ENCODE peak calls at places on chromosomes 1 and 21, in five cellular contexts. V is ovary, U is K562, C is A549, F is tibial nerve. D is an unnamed sample.

GRCh38 chr1:79617777-79618176 is 611.2 kb upstream of the ADGRL4 start:
- DNase-seq in U (peak; percentile 9), V (no peak), F (no peak), C (no peak), D (no peak)

GRCh38 chr1:23904748-23905357 is 8.3 kb downstream of the CNR2 start:
- DNase-seq in C (no peak), F (no peak), U (no peak), V (no peak), D (no peak)

GRCh38 chr1:80047791-80048190 is 1041.3 kb upstream of the ADGRL4 start:
- DNase-seq in F (no peak), U (no peak), V (no peak), C (no peak), D (no peak)

GRCh38 chr1:145962157-145963102 is 1.9 kb downstream of the ANKRD34A start:
- DNase-seq in C (no peak), V (peak; percentile 79), U (peak; percentile 83), F (no peak), D (peak; percentile 85)

GRCh38 chr21:36587388-36587787 is 107.5 kb upstream of the CLDN14 start:
- DNase-seq in U (no peak), F (no peak), V (no peak), C (peak; percentile 4), D (no peak)

GRCh38 chr1:19882111-19883071 is at the start of gene OTUD3:
- DNase-seq in U (peak; percentile 99), C (peak; percentile 88), V (peak; percentile 95), F (peak; percentile 84), D (peak; percentile 97)

GRCh38 chr1:95388041-95388440 is 154.0 kb downstream of the RWDD3 start:
- DNase-seq in C (no peak), V (no peak), F (no peak), U (no peak), D (no peak)

GRCh38 chr1:210882414-210883221 is 251.3 kb downstream of the KCNH1 start:
- DNase-seq in V (no peak), U (no peak), F (no peak), C (peak; percentile 8), D (no peak)

GRCh38 chr1:41861509-41862410 is 57.0 kb downstream of the HIVEP3 start:
- DNase-seq in F (no peak), C (no peak), U (no peak), V (no peak), D (no peak)

GRCh38 chr1:6962956-6963915 is 178.0 kb downstream of the CAMTA1 start:
- DNase-seq in F (peak; percentile 31), C (peak; percentile 86), V (peak; percentile 71), U (peak; percentile 96), D (peak; percentile 71)

GRCh38 chr21:45994738-45995685 is 13.4 kb downstream of the COL6A1 start:
- DNase-seq in F (peak; percentile 11), C (no peak), U (no peak), V (peak; percentile 43), D (peak; percentile 69)

GRCh38 chr1:19762175-19762779 is 37.4 kb downstream of the TMCO4 start:
- DNase-seq in U (peak; percentile 87), C (peak; percentile 67), V (peak; percentile 58), F (no peak), D (no peak)

GRCh38 chr1:9922342-9922741 is 12.3 kb upstream of the CTNNBIP1 start:
- DNase-seq in F (no peak), V (no peak), U (peak; percentile 8), C (no peak), D (no peak)

GRCh38 chr1:111191496-111191895 is 8.9 kb downstream of the DENND2D start:
- DNase-seq in V (no peak), C (no peak), F (no peak), U (no peak), D (no peak)

GRCh38 chr21:27275294-27275927 is 308.5 kb upstream of the ADAMTS5 start:
- DNase-seq in V (no peak), C (no peak), U (no peak), F (no peak), D (no peak)

GRCh38 chr1:1428174-1428573 is 7.1 kb upstream of the ANKRD65 start:
- DNase-seq in V (no peak), F (no peak), C (no peak), U (no peak), D (no peak)

GRCh38 chr1:53077599-53077965 is 15.6 kb downstream of the PODN start:
- DNase-seq in C (no peak), U (no peak), F (no peak), V (peak; percentile 39), D (no peak)

GRCh38 chr1:39852214-39852791 is 31.0 kb downstream of the TRIT1 start:
- DNase-seq in U (no peak), F (no peak), C (no peak), V (no peak), D (no peak)

GRCh38 chr1:13801711-13802486 is 101.9 kb downstream of the PRDM2 start:
- DNase-seq in U (peak; percentile 45), F (no peak), V (no peak), C (no peak), D (no peak)

GRCh38 chr1:46153732-46154131 is 21.2 kb upstream of the TSPAN1 start:
- DNase-seq in U (no peak), V (no peak), C (no peak), F (no peak), D (no peak)

GRCh38 chr1:204438628-204439027 is 27.0 kb upstream of the PPP1R15B start:
- DNase-seq in C (peak; percentile 52), F (no peak), V (no peak), U (no peak), D (peak; percentile 93)

GRCh38 chr1:3481836-3482589 is 27.5 kb downstream of the ARHGEF16 start:
- DNase-seq in C (peak; percentile 76), F (no peak), V (no peak), U (no peak), D (no peak)

GRCh38 chr1:160032165-160032827 is 506 bp upstream of the PIGM start:
- DNase-seq in V (no peak), C (peak; percentile 55), F (no peak), U (peak; percentile 20), D (no peak)

GRCh38 chr1:65229201-65229600 is 80.1 kb upstream of the DNAJC6 start:
- DNase-seq in V (no peak), U (no peak), F (no peak), C (no peak), D (no peak)

GRCh38 chr1:39781349-39781715 is 7.3 kb downstream of the BMP8B start:
- DNase-seq in U (no peak), F (no peak), V (no peak), C (no peak), D (no peak)

DNA sequence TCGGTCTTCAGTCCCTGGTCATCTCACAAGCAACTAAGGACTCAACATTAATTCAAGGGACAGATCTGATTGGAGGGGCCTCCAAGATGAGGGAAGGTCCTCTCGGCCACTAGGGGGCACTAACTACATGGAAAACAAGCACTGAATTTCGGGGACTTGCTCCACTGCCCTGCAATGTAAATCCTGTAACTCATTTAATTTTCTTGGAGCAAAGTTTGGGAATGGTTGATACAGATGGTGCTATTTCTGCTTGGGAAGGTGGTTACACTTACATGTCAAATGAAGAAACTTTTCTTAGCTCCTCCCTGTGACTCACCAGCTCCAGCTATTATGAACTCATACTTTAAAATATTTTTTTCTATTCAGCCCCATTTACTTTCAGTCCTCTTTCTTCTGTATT is 97.4 kb upstream of the KCNJ15 start:
- DNase-seq in V (peak; percentile 59), F (peak; percentile 24), C (no peak), U (peak; percentile 86), D (no peak)
- TF ChIP-seq CTCF in V (peak; percentile 63), F (peak; percentile 60), C (peak; percentile 49), U (peak; percentile 77), D (no peak)

GRCh38 chr1:96387785-96388184 is 333.8 kb upstream of the PTBP2 start:
- DNase-seq in F (no peak), V (no peak), C (no peak), U (no peak), D (no peak)

GRCh38 chr1:96384611-96385010 is 337.0 kb upstream of the PTBP2 start:
- DNase-seq in C (no peak), F (no peak), U (no peak), V (no peak), D (no peak)

GRCh38 chr1:96388421-96389310 is 332.9 kb upstream of the PTBP2 start:
- DNase-seq in V (no peak), C (no peak), U (no peak), F (no peak), D (no peak)
- TF ChIP-seq POLR2A in V (no peak), C (no peak), U (no peak), F (no peak), D (no peak)

GRCh38 chr1:193181526-193181925 is 4.9 kb downstream of the B3GALT2 start:
- DNase-seq in V (no peak), C (no peak), F (no peak), U (no peak), D (no peak)
- TF ChIP-seq EP300 in V (no peak), C (no peak), F (no peak), U (no peak), D (no peak)

GRCh38 chr1:197984273-197984672 is 67.1 kb downstream of the LHX9 start:
- DNase-seq in V (no peak), U (no peak), F (no peak), C (no peak), D (no peak)

GRCh38 chr1:197994907-197995407 is 77.8 kb downstream of the LHX9 start:
- DNase-seq in V (no peak), F (no peak), C (peak; percentile 31), U (no peak), D (no peak)

GRCh38 chr1:197985340-197985739 is 68.2 kb downstream of the LHX9 start:
- DNase-seq in U (no peak), V (no peak), F (no peak), C (no peak), D (no peak)

GRCh38 chr1:197986817-197987216 is 69.6 kb downstream of the LHX9 start:
- DNase-seq in U (no peak), F (no peak), C (no peak), V (no peak), D (no peak)

DNA sequence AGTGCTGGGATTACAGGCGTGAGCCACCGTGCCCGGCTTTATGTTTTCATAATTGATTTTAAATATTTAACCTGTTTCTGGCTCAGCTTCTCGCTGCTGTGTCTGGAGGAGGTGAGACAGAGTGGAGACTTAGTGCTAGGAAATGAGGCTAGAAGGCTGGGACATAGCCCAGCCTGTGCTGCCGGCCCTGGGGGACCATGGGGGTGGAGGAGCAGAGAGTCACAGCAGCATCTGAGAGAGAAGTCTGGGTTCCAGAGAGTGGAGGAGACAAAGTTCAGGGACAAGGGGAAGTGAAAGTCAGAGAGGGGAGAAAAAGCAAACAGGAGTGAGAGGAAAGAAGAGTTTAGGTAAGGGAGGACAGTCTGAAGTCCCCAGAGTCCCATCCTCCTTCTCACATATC is 71.9 kb downstream of the LHX9 start:
- DNase-seq in C (no peak), U (no peak), F (no peak), V (no peak), D (no peak)
- TF ChIP-seq CTCF in C (no peak), U (no peak), F (no peak), V (no peak), D (no peak)

GRCh38 chr1:8197493-8198282 is 120.2 kb upstream of the SLC45A1 start:
- DNase-seq in V (peak; percentile 84), C (peak; percentile 68), F (peak; percentile 58), U (peak; percentile 99), D (peak; percentile 91)
- TF ChIP-seq POLR2A in V (no peak), C (no peak), F (no peak), U (no peak), D (no peak)

DNA sequence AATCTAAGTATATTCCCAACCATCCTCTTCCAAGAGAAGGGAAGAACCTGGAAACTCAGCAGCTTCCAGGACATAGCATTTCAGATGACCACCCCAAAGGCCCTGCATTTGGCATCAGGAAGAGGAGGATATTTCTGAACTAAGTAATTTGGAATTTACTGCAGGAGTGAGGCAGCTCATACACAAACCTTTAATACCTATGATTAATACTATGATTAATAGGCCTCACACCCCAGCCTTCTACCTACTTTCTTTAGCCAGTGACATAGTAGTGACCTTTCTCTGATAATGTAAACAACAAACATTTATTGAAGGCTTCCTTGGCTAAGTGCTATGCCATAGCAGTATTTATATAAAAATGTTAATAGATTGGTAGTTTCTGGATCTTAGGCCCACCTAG is 14.4 kb downstream of the GLUL start:
- DNase-seq in U (no peak), C (no peak), V (no peak), F (no peak), D (no peak)
- TF ChIP-seq EP300 in U (no peak), C (no peak), V (no peak), F (no peak), D (no peak)

D was measured in sigmoid colon.